ENCODE peak calls at places on chromosomes 7 and 10, in four cellular contexts. T is stimulated activated CD8-positive, alpha-beta memory T cell treated with anti-CD3 and anti-CD28 coated beads, Interleukin-15, amount 100 ng/mL, for 4 hours; N is RCC 7860; F is right cardiac atrium. S is an unnamed sample.

GRCh38 chr7:76165106-76165972 is 36.4 kb upstream of the SRRM3 start:
- DNase-seq in F (no peak), N (no peak), T (no peak), S (no peak)

GRCh38 chr7:36790280-36790679 is 66.0 kb upstream of the AOAH start:
- DNase-seq in T (no peak), F (no peak), N (no peak), S (no peak)

GRCh38 chr10:100391163-100392002 is 44.4 kb downstream of the SCD start:
- DNase-seq in F (no peak), N (no peak), T (no peak), S (no peak)

GRCh38 chr10:79441433-79441832 is 4.0 kb downstream of the ZCCHC24 start:
- DNase-seq in T (no peak), N (no peak), F (no peak), S (no peak)

GRCh38 chr10:103784723-103785418 is 70.5 kb downstream of the SH3PXD2A start:
- DNase-seq in N (no peak), F (no peak), T (no peak), S (no peak)

GRCh38 chr10:46216836-46217748 is 69.7 kb upstream of the ANTXRL start:
- DNase-seq in F (no peak), T (no peak), N (peak; percentile 37), S (no peak)

GRCh38 chr10:68668231-68668630 is 52.8 kb upstream of the CCAR1 start:
- DNase-seq in T (no peak), N (no peak), F (no peak), S (no peak)

GRCh38 chr7:25966469-25966868 is 185.5 kb upstream of the NFE2L3 start:
- DNase-seq in T (no peak), F (no peak), N (no peak), S (no peak)

GRCh38 chr7:134908289-134908688 is 78.0 kb upstream of the AGBL3 start:
- DNase-seq in T (no peak), N (peak; percentile 41), F (no peak), S (no peak)

GRCh38 chr10:58942724-58943123 is 233.7 kb upstream of the PHYHIPL start:
- DNase-seq in F (no peak), N (no peak), T (no peak), S (no peak)

GRCh38 chr7:87599336-87599735 is 1.3 kb downstream of the ABCB1 start:
- DNase-seq in T (peak; percentile 17), N (peak; percentile 21), F (no peak), S (no peak)

GRCh38 chr10:92691591-92692084 is 1.9 kb downstream of the HHEX start:
- DNase-seq in F (peak; percentile 86), N (no peak), T (no peak), S (no peak)

GRCh38 chr10:6748029-6748428 is 168.0 kb upstream of the PRKCQ start:
- DNase-seq in T (no peak), F (no peak), N (no peak), S (no peak)

GRCh38 chr7:82722946-82723345 is 279.4 kb upstream of the CACNA2D1 start:
- DNase-seq in F (no peak), T (no peak), N (no peak), S (no peak)

GRCh38 chr7:47516985-47517590 is 64.8 kb downstream of the TNS3 start:
- DNase-seq in F (peak; percentile 63), N (no peak), T (no peak), S (no peak)

GRCh38 chr7:128922496-128923410 is 12.2 kb upstream of the KCP start:
- DNase-seq in N (no peak), F (peak; percentile 11), T (no peak), S (no peak)

GRCh38 chr10:12539350-12540164 is 190.2 kb downstream of the CAMK1D start:
- DNase-seq in T (no peak), F (peak; percentile 56), N (no peak), S (no peak)

GRCh38 chr7:152544481-152544927 is 108.7 kb upstream of the KMT2C start:
- DNase-seq in N (no peak), T (no peak), F (no peak), S (no peak)

GRCh38 chr7:78218051-78218450 is 419.5 kb downstream of the PHTF2 start:
- DNase-seq in T (no peak), N (no peak), F (no peak), S (no peak)

GRCh38 chr7:136807598-136807997 is 60.9 kb upstream of the CHRM2 start:
- DNase-seq in T (no peak), N (no peak), F (no peak), S (no peak)

GRCh38 chr7:33191326-33191725 is 62.0 kb downstream of the BBS9 start:
- DNase-seq in N (no peak), T (no peak), F (no peak), S (no peak)

GRCh38 chr7:7176421-7177043 is 5.8 kb upstream of the C1GALT1 start:
- DNase-seq in F (no peak), T (no peak), N (peak; percentile 85), S (peak; percentile 90)

GRCh38 chr10:62869958-62870357 is 53.8 kb upstream of the EGR2 start:
- DNase-seq in T (no peak), F (no peak), N (no peak), S (no peak)

GRCh38 chr10:37436361-37436760 is 311.0 kb downstream of the ANKRD30A start:
- DNase-seq in F (no peak), T (no peak), N (no peak), S (no peak)

GRCh38 chr10:87842220-87842641 is 21.1 kb downstream of the KLLN start:
- DNase-seq in F (no peak), T (no peak), N (peak; percentile 97), S (peak; percentile 87)

GRCh38 chr10:46225597-46225996 is 61.2 kb upstream of the ANTXRL start:
- DNase-seq in T (no peak), F (no peak), N (no peak), S (no peak)

GRCh38 chr7:5450549-5451327 is 27.1 kb upstream of the TNRC18 start:
- DNase-seq in F (peak; percentile 82), T (no peak), N (no peak), S (no peak)

GRCh38 chr7:31948041-31948440 is 122.2 kb downstream of the PDE1C start:
- DNase-seq in T (no peak), F (no peak), N (peak; percentile 97), S (peak; percentile 60)

GRCh38 chr7:28037220-28038010 is 143.2 kb downstream of the JAZF1 start:
- DNase-seq in N (peak; percentile 99), F (no peak), T (no peak), S (peak; percentile 96)

GRCh38 chr10:71239946-71240795 is 27.8 kb downstream of the UNC5B start:
- DNase-seq in N (no peak), T (no peak), F (peak; percentile 82), S (no peak)

S was measured in kidney epithelial cell.